ENCODE peak calls at places on chromosomes 4 and X, in five cellular contexts. One of them, this sample, is unnamed.

GRCh38 chr4:20698382-20698781 is 1.9 kb upstream of the PACRGL start:
- DNase-seq in uterus: no peak
- DNase-seq in HepG2: no peak
- DNase-seq in IMR-90: no peak
- DNase-seq in tibial nerve: no peak
- DNase-seq in this sample: no peak

GRCh38 chr4:155546451-155546850 is 120.2 kb upstream of the GUCY1A1 start:
- DNase-seq in uterus: no peak
- DNase-seq in HepG2: no peak
- DNase-seq in IMR-90: peak
- DNase-seq in tibial nerve: no peak
- DNase-seq in this sample: no peak

GRCh38 chrX:57137481-57137880 is 284 bp upstream of the SPIN2A start:
- DNase-seq in uterus: no peak
- DNase-seq in HepG2: no peak
- DNase-seq in IMR-90: no peak
- DNase-seq in tibial nerve: no peak
- DNase-seq in this sample: no peak

GRCh38 chrX:18210470-18210869 is 10.2 kb downstream of the BEND2 start:
- DNase-seq in uterus: no peak
- DNase-seq in HepG2: no peak
- DNase-seq in IMR-90: peak
- DNase-seq in tibial nerve: no peak
- DNase-seq in this sample: no peak

GRCh38 chr4:70945452-70946055 is 43.4 kb downstream of the MOB1B start:
- DNase-seq in uterus: no peak
- DNase-seq in HepG2: no peak
- DNase-seq in IMR-90: peak
- DNase-seq in tibial nerve: no peak
- DNase-seq in this sample: no peak

GRCh38 chrX:19179389-19179788 is 57.1 kb upstream of the ADGRG2 start:
- DNase-seq in uterus: no peak
- DNase-seq in HepG2: no peak
- DNase-seq in IMR-90: no peak
- DNase-seq in tibial nerve: no peak
- DNase-seq in this sample: no peak

GRCh38 chrX:152637649-152638442 is at the start of gene GABRQ:
- DNase-seq in uterus: no peak
- DNase-seq in HepG2: no peak
- DNase-seq in IMR-90: no peak
- DNase-seq in tibial nerve: no peak
- DNase-seq in this sample: no peak

GRCh38 chr4:66852843-66853242 is 692.5 kb downstream of the CENPC start:
- DNase-seq in uterus: no peak
- DNase-seq in HepG2: no peak
- DNase-seq in IMR-90: no peak
- DNase-seq in tibial nerve: no peak
- DNase-seq in this sample: no peak

GRCh38 chr4:7206385-7206784 is 14.0 kb downstream of the SORCS2 start:
- DNase-seq in uterus: peak
- DNase-seq in HepG2: no peak
- DNase-seq in IMR-90: peak
- DNase-seq in tibial nerve: no peak
- DNase-seq in this sample: peak

GRCh38 chr4:118296739-118297138 is 56.1 kb downstream of the PRSS12 start:
- DNase-seq in uterus: no peak
- DNase-seq in HepG2: no peak
- DNase-seq in IMR-90: no peak
- DNase-seq in tibial nerve: no peak
- DNase-seq in this sample: no peak

GRCh38 chr4:25560605-25561004 is 95.0 kb upstream of the SLC34A2 start:
- DNase-seq in uterus: no peak
- DNase-seq in HepG2: no peak
- DNase-seq in IMR-90: no peak
- DNase-seq in tibial nerve: no peak
- DNase-seq in this sample: no peak

GRCh38 chr4:168630445-168631187 is 133.8 kb downstream of the PALLD start:
- DNase-seq in uterus: no peak
- DNase-seq in HepG2: no peak
- DNase-seq in IMR-90: peak
- DNase-seq in tibial nerve: no peak
- DNase-seq in this sample: no peak

GRCh38 chr4:117676153-117676552 is 358.1 kb upstream of the NDST3 start:
- DNase-seq in uterus: no peak
- DNase-seq in HepG2: no peak
- DNase-seq in IMR-90: no peak
- DNase-seq in tibial nerve: no peak
- DNase-seq in this sample: no peak

GRCh38 chr4:120658772-120659171 is 263.8 kb downstream of the PRDM5 start:
- DNase-seq in uterus: no peak
- DNase-seq in HepG2: no peak
- DNase-seq in IMR-90: no peak
- DNase-seq in tibial nerve: no peak
- DNase-seq in this sample: no peak

GRCh38 chr4:79682801-79683217 is 274.8 kb upstream of the GK2 start:
- DNase-seq in uterus: no peak
- DNase-seq in HepG2: no peak
- DNase-seq in IMR-90: peak
- DNase-seq in tibial nerve: no peak
- DNase-seq in this sample: peak

GRCh38 chr4:140769209-140769608 is 13.0 kb upstream of the TBC1D9 start:
- DNase-seq in uterus: no peak
- DNase-seq in HepG2: no peak
- DNase-seq in IMR-90: no peak
- DNase-seq in tibial nerve: no peak
- DNase-seq in this sample: no peak

GRCh38 chrX:128884430-128884829 is 638.9 kb downstream of the SMARCA1 start:
- DNase-seq in uterus: no peak
- DNase-seq in HepG2: no peak
- DNase-seq in IMR-90: no peak
- DNase-seq in tibial nerve: no peak
- DNase-seq in this sample: no peak

GRCh38 chr4:15004701-15005301 is 2.5 kb downstream of the CPEB2 start:
- DNase-seq in uterus: peak
- DNase-seq in HepG2: peak
- DNase-seq in IMR-90: peak
- DNase-seq in tibial nerve: peak
- DNase-seq in this sample: peak

GRCh38 chr4:76738081-76738931 is 159.6 kb downstream of the SOWAHB start:
- DNase-seq in uterus: peak
- DNase-seq in HepG2: no peak
- DNase-seq in IMR-90: peak
- DNase-seq in tibial nerve: no peak
- DNase-seq in this sample: no peak

GRCh38 chr4:75841641-75842520 is 60.4 kb downstream of the PPEF2 start:
- DNase-seq in uterus: no peak
- DNase-seq in HepG2: peak
- DNase-seq in IMR-90: no peak
- DNase-seq in tibial nerve: no peak
- DNase-seq in this sample: no peak

GRCh38 chr4:47469951-47470350 is 6.4 kb upstream of the COMMD8 start:
- DNase-seq in uterus: no peak
- DNase-seq in HepG2: no peak
- DNase-seq in IMR-90: peak
- DNase-seq in tibial nerve: no peak
- DNase-seq in this sample: no peak

GRCh38 chr4:121685257-121685656 is 11.5 kb downstream of the ANXA5 start:
- DNase-seq in uterus: no peak
- DNase-seq in HepG2: no peak
- DNase-seq in IMR-90: peak
- DNase-seq in tibial nerve: no peak
- DNase-seq in this sample: no peak

GRCh38 chr4:46459308-46459707 is 69.4 kb upstream of the GABRA2 start:
- DNase-seq in uterus: no peak
- DNase-seq in HepG2: no peak
- DNase-seq in IMR-90: no peak
- DNase-seq in tibial nerve: no peak
- DNase-seq in this sample: no peak

GRCh38 chr4:67674098-67674497 is 26.9 kb downstream of the UBA6 start:
- DNase-seq in uterus: no peak
- DNase-seq in HepG2: peak
- DNase-seq in IMR-90: no peak
- DNase-seq in tibial nerve: no peak
- DNase-seq in this sample: no peak

GRCh38 chr4:133186845-133187244 is 37.8 kb downstream of the PCDH10 start:
- DNase-seq in uterus: no peak
- DNase-seq in HepG2: no peak
- DNase-seq in IMR-90: peak
- DNase-seq in tibial nerve: no peak
- DNase-seq in this sample: no peak

GRCh38 chrX:72102760-72103159 is 29.0 kb downstream of the RTL5 start:
- DNase-seq in uterus: no peak
- DNase-seq in HepG2: no peak
- DNase-seq in IMR-90: no peak
- DNase-seq in tibial nerve: no peak
- DNase-seq in this sample: no peak
- TF ChIP-seq POLR2A in uterus: no peak
- TF ChIP-seq POLR2A in HepG2: no peak
- TF ChIP-seq POLR2A in IMR-90: no peak
- TF ChIP-seq POLR2A in tibial nerve: no peak
- TF ChIP-seq POLR2A in this sample: no peak

GRCh38 chrX:106178826-106179225 is 10.7 kb downstream of the PWWP3B start:
- DNase-seq in uterus: no peak
- DNase-seq in HepG2: no peak
- DNase-seq in IMR-90: no peak
- DNase-seq in tibial nerve: no peak
- DNase-seq in this sample: no peak
- TF ChIP-seq CTCF in uterus: no peak
- TF ChIP-seq CTCF in HepG2: no peak
- TF ChIP-seq CTCF in IMR-90: no peak
- TF ChIP-seq CTCF in tibial nerve: no peak
- TF ChIP-seq CTCF in this sample: no peak

DNA sequence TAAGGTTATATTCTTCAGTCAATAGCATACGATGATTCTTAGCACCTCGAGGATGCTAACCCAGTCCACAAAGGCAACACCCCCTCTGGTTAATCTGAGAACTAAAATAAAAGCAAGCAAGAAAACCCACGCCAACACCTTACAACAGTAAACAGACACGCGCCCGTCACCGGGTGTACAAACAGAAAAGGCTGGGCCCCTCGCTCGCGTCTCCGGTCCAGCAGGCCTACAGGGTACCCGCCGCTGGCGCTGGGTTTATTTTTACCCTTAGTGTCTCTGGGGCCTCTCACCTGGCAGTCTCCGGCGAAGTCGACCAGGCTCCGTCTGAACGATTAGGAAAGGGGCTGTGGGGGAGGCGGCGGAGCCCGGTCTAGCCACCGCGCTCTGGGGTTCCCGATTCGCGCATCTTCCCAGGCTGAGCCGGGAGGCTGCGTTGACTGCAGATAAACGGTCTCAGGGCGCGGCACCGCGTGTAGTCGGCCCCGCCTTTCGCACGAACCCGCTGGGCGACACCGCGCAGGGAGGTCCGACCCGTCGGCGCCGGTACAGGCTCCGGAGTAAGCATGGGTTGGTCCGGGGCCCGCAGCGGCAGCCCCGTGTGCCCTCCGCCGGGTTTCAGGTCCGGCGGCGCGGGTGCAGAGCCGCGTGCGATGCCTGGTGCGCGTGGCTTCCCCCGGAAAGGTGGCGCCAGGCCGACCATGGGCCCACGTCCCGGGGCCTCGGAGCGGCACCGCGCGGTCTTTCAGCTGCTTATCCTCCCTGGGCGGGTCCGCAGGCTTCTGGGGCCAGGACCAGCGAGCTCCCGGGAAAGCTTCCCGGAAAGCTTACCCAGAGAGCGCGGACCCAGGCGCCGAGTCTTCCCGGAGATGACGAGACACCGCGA is at the start of gene SLC9B2:
- DNase-seq in uterus: peak
- DNase-seq in HepG2: peak
- DNase-seq in IMR-90: peak
- DNase-seq in tibial nerve: peak
- DNase-seq in this sample: peak
- TF ChIP-seq POLR2A in uterus: no peak
- TF ChIP-seq POLR2A in HepG2: peak
- TF ChIP-seq POLR2A in IMR-90: no peak
- TF ChIP-seq POLR2A in tibial nerve: no peak
- TF ChIP-seq POLR2A in this sample: peak

DNA sequence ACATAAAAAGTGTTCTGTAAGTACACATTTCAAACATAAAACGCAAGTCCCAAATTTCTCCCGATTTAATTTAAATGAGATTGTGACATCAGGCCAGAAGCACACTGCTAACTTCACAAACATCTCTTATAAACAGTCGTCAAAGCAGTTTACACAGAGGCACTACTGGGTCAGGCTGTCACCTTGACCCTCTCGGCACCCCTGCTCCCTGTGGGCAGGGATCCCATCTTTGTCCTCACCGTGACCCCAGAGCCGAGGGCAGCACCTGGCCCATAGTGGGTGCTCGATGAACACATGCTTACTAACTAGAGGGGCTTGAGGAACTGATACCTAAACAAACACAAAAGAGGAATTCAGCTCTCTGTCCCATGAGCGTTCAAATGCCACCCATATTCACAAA is 22.2 kb downstream of the QDPR start:
- DNase-seq in uterus: no peak
- DNase-seq in HepG2: no peak
- DNase-seq in IMR-90: no peak
- DNase-seq in tibial nerve: no peak
- DNase-seq in this sample: no peak
- TF ChIP-seq CTCF in uterus: no peak
- TF ChIP-seq CTCF in HepG2: no peak
- TF ChIP-seq CTCF in IMR-90: no peak
- TF ChIP-seq CTCF in tibial nerve: no peak
- TF ChIP-seq CTCF in this sample: no peak

GRCh38 chrX:85379174-85379907 is at the start of gene POF1B:
- DNase-seq in uterus: no peak
- DNase-seq in HepG2: no peak
- DNase-seq in IMR-90: no peak
- DNase-seq in tibial nerve: no peak
- DNase-seq in this sample: no peak
- TF ChIP-seq POLR2A in uterus: no peak
- TF ChIP-seq POLR2A in HepG2: no peak
- TF ChIP-seq POLR2A in IMR-90: no peak
- TF ChIP-seq POLR2A in tibial nerve: no peak
- TF ChIP-seq POLR2A in this sample: no peak

GRCh38 chr4:128068927-128069326 is 7.8 kb downstream of the LARP1B start:
- DNase-seq in uterus: no peak
- DNase-seq in HepG2: peak
- DNase-seq in IMR-90: peak
- DNase-seq in tibial nerve: no peak
- DNase-seq in this sample: no peak
- TF ChIP-seq CTCF in uterus: no peak
- TF ChIP-seq CTCF in HepG2: peak
- TF ChIP-seq CTCF in IMR-90: peak
- TF ChIP-seq CTCF in tibial nerve: no peak
- TF ChIP-seq CTCF in this sample: no peak

GRCh38 chr4:186845137-186845842 is 121.6 kb upstream of the FAT1 start:
- DNase-seq in uterus: peak
- DNase-seq in HepG2: peak
- DNase-seq in IMR-90: peak
- DNase-seq in tibial nerve: no peak
- DNase-seq in this sample: no peak
- TF ChIP-seq POLR2A in uterus: no peak
- TF ChIP-seq POLR2A in HepG2: no peak
- TF ChIP-seq POLR2A in IMR-90: no peak
- TF ChIP-seq POLR2A in tibial nerve: no peak
- TF ChIP-seq POLR2A in this sample: no peak

This sample was measured in gastrocnemius medialis.